ENCODE peak calls at places on chromosomes 5 and 9, in nine cellular contexts. A is adrenal gland, N is HFF-Myc, S is stomach, W is astrocyte of the spinal cord, M is body of pancreas, D is dorsolateral prefrontal cortex, P is PC-9, V is GM13977. X is an unnamed sample.

GRCh38 chr9:107739601-107740082 is 250.1 kb upstream of the KLF4 start:
- DNase-seq in A (peak), N (no peak), S (peak), W (peak), M (no peak), D (peak), P (no peak), V (no peak), X (peak)

GRCh38 chr9:90964101-90965020 is 162.7 kb downstream of the SYK start:
- DNase-seq in A (no peak), N (no peak), S (peak), W (peak), M (peak), D (no peak), P (no peak), V (peak), X (no peak)

GRCh38 chr9:117704024-117704575 is at the start of gene TLR4:
- DNase-seq in A (peak), N (peak), S (peak), W (peak), M (peak), D (peak), P (peak), V (no peak), X (peak)

GRCh38 chr9:72858089-72858912 is 94.6 kb downstream of the ALDH1A1 start:
- DNase-seq in A (peak), N (no peak), S (peak), W (no peak), M (peak), D (no peak), P (peak), V (no peak), X (no peak)

GRCh38 chr5:150457562-150458240 is 8.2 kb upstream of the RPS14 start:
- DNase-seq in A (no peak), N (no peak), S (no peak), W (no peak), M (no peak), D (no peak), P (no peak), V (no peak), X (no peak)

GRCh38 chr5:73140801-73141200 is 20.4 kb downstream of the TMEM171 start:
- DNase-seq in A (no peak), N (no peak), S (no peak), W (no peak), M (no peak), D (no peak), P (no peak), V (no peak), X (no peak)

GRCh38 chr9:69945671-69946141 is 97.9 kb upstream of the MAMDC2 start:
- DNase-seq in A (peak), N (peak), S (peak), W (peak), M (peak), D (no peak), P (no peak), V (no peak), X (peak)

GRCh38 chr9:77764894-77765780 is 117.0 kb upstream of the GNA14 start:
- DNase-seq in A (no peak), N (no peak), S (no peak), W (peak), M (no peak), D (no peak), P (no peak), V (no peak), X (peak)

GRCh38 chr5:60521379-60522298 is 178.3 kb downstream of the DEPDC1B start:
- DNase-seq in A (no peak), N (no peak), S (no peak), W (peak), M (no peak), D (no peak), P (no peak), V (peak), X (no peak)

GRCh38 chr5:123708074-123708806 is 196.3 kb downstream of the CSNK1G3 start:
- DNase-seq in A (peak), N (peak), S (no peak), W (peak), M (no peak), D (no peak), P (peak), V (no peak), X (peak)

GRCh38 chr9:4986291-4986690 is 1.2 kb downstream of the JAK2 start:
- DNase-seq in A (no peak), N (no peak), S (no peak), W (peak), M (no peak), D (no peak), P (no peak), V (no peak), X (no peak)

GRCh38 chr5:124996764-124997077 is 250.3 kb upstream of the ZNF608 start:
- DNase-seq in A (no peak), N (no peak), S (no peak), W (peak), M (no peak), D (no peak), P (peak), V (no peak), X (no peak)

GRCh38 chr9:6644346-6645152 is 980 bp downstream of the GLDC start:
- DNase-seq in A (no peak), N (no peak), S (no peak), W (peak), M (no peak), D (no peak), P (no peak), V (peak), X (no peak)

GRCh38 chr5:134188092-134188491 is 11.3 kb upstream of the SKP1 start:
- DNase-seq in A (no peak), N (no peak), S (no peak), W (no peak), M (no peak), D (no peak), P (no peak), V (no peak), X (no peak)

GRCh38 chr9:88682431-88682831 is 147.5 kb downstream of the NXNL2 start:
- DNase-seq in A (no peak), N (no peak), S (no peak), W (no peak), M (no peak), D (no peak), P (no peak), V (no peak), X (no peak)

GRCh38 chr5:52989781-52990530 is 804 bp downstream of the ITGA2 start:
- DNase-seq in A (peak), N (no peak), S (peak), W (peak), M (peak), D (peak), P (no peak), V (peak), X (no peak)

GRCh38 chr5:106415541-106415940 is 1255.2 kb downstream of the EFNA5 start:
- DNase-seq in A (no peak), N (peak), S (no peak), W (peak), M (no peak), D (no peak), P (peak), V (no peak), X (no peak)

DNA sequence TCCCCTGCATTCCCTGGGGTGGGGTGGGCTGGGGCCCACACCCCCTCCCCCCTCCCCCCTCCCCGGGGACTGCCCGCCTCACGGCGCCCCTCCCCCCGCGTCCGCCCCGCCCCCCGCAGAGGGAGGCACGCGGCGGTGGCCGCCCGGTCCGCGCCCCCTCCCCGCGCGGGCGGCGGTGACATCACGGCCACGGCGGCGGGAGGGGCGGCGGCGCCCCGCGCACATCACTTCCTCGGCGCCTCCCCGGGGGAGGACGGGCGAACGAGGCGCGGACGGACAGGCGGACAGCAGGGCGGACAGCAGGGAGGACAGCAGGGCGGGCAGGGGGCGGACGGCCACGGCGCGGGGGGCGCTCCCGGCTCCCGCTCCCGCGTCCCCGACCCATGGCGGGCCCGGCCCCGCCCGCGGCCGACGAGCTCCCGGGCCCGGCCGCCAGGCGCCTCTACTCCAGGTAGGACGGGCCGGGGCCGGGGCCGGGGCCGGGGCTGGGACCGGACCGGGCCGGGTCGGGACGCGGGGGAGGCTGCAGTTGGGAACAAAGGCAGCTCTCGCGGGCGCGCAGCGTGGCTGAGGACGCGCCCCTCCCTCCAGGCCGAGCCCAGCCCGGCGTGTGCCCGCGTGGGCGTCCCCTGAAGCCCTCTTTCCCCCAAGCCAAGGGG is at the start of gene GPSM1:
- DNase-seq in A (peak), N (no peak), S (no peak), W (peak), M (peak), D (peak), P (no peak), V (peak), X (no peak)
- TF ChIP-seq CTCF in A (no peak), N (no peak), S (no peak), W (no peak), M (no peak), D (no peak), P (no peak), V (no peak), X (no peak)

DNA sequence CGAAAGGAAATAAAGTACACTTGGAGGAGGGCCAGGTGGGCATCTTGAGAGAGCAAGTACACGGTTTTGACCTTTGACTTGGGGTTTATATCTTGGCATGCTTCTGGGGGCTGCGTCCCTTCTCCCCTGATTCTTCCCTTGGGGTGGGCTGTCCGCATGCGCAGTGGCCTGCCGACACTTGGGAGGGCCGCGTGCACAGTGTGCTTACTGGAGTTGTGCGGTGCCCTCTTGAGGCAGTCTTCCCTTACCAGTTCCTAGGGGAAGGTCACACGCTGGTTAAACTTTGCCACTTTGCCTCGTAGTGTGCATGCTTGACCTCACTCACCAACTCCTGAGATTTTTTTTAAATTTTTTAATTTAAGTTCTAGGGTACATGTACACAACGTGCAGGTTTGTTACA is 4.3 kb upstream of the CLPTM1L start:
- DNase-seq in A (no peak), N (no peak), S (no peak), W (no peak), M (no peak), D (no peak), P (no peak), V (no peak), X (no peak)
- TF ChIP-seq CTCF in A (no peak), N (no peak), S (no peak), W (no peak), M (no peak), D (no peak), P (peak), V (no peak), X (no peak)

DNA sequence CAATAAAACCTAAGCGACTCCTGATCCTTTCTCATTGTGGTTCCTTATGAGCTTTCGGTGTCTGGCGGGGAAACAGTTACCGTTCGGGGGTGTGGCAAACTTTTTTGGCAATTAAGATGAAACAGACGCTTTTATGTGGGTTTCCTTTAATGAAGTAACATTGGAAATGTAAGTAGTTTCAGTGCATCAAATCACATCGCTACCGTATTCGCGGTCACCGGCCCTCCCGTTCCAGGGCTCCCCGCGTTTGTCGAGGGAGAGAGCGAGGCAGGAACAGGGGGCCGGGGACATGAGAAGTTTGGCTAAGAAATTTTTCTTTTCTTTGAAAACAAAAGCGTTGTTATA is 3.9 kb upstream of the IRX2 start:
- DNase-seq in A (no peak), N (no peak), S (no peak), W (peak), M (no peak), D (no peak), P (no peak), V (no peak), X (no peak)
- TF ChIP-seq CTCF in A (no peak), N (no peak), S (no peak), W (no peak), M (no peak), D (no peak), P (no peak), V (no peak), X (no peak)

GRCh38 chr5:56269216-56269927 is 36.2 kb upstream of the ANKRD55 start:
- DNase-seq in A (peak), N (no peak), S (no peak), W (peak), M (no peak), D (no peak), P (peak), V (peak), X (no peak)
- TF ChIP-seq CTCF in A (peak), N (peak), S (no peak), W (peak), M (peak), D (no peak), P (peak), V (peak), X (peak)

DNA sequence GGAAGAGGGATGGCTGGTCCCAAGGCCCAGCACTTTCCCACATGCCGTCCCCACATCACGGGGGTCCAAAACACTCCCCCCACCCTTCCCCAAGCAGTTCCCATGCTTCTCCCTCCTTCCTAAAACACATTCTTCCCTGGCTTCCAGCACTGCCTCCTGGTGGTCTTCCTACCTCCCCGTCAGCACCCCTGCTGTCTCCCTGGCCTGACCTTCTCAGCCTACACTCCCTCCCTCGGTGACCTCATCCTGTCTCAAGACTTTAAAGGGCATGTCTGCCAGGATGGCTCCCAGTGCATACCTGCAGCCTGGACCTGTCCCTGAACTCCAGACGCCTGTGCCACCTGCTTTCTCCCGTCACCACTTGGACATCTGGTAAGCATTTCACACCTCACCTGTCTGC is 4.3 kb upstream of the NCS1 start:
- DNase-seq in A (no peak), N (no peak), S (no peak), W (no peak), M (no peak), D (no peak), P (no peak), V (no peak), X (no peak)
- TF ChIP-seq CTCF in A (no peak), N (no peak), S (no peak), W (peak), M (no peak), D (no peak), P (no peak), V (no peak), X (no peak)

GRCh38 chr9:99385215-99385614 is 163.1 kb downstream of the SEC61B start:
- DNase-seq in A (no peak), N (no peak), S (no peak), W (no peak), M (no peak), D (no peak), P (no peak), V (no peak), X (no peak)
- TF ChIP-seq CTCF in A (no peak), N (no peak), S (no peak), W (no peak), M (no peak), D (no peak), P (no peak), V (no peak), X (no peak)

GRCh38 chr5:139401546-139401945 is 2.3 kb downstream of the SPATA24 start:
- DNase-seq in A (no peak), N (no peak), S (no peak), W (no peak), M (no peak), D (no peak), P (no peak), V (no peak), X (no peak)

GRCh38 chr5:139403418-139403786 is 487 bp downstream of the SPATA24 start:
- DNase-seq in A (no peak), N (no peak), S (no peak), W (no peak), M (no peak), D (no peak), P (no peak), V (no peak), X (no peak)

GRCh38 chr5:139403787-139404483 is at the start of gene SPATA24:
- DNase-seq in A (peak), N (peak), S (peak), W (peak), M (peak), D (peak), P (peak), V (peak), X (peak)

GRCh38 chr5:139404484-139404840 is 573 bp upstream of the SPATA24 start:
- DNase-seq in A (no peak), N (no peak), S (no peak), W (no peak), M (no peak), D (peak), P (no peak), V (no peak), X (no peak)

GRCh38 chr5:139402561-139403158 is 1.2 kb downstream of the SPATA24 start:
- DNase-seq in A (peak), N (no peak), S (no peak), W (no peak), M (no peak), D (no peak), P (no peak), V (no peak), X (no peak)
- TF ChIP-seq CTCF in A (peak), N (peak), S (no peak), W (peak), M (peak), D (no peak), P (peak), V (peak), X (peak)

GRCh38 chr9:127908660-127908926 is 8.2 kb downstream of the ST6GALNAC4 start:
- DNase-seq in A (no peak), N (no peak), S (no peak), W (no peak), M (peak), D (no peak), P (no peak), V (no peak), X (no peak)

GRCh38 chr9:127912882-127913281 is 4.0 kb downstream of the ST6GALNAC4 start:
- DNase-seq in A (no peak), N (no peak), S (peak), W (no peak), M (peak), D (no peak), P (no peak), V (no peak), X (no peak)

GRCh38 chr9:127909839-127910273 is 7.0 kb downstream of the ST6GALNAC4 start:
- DNase-seq in A (no peak), N (no peak), S (no peak), W (no peak), M (no peak), D (no peak), P (no peak), V (no peak), X (no peak)

GRCh38 chr9:127912296-127912695 is 4.5 kb downstream of the ST6GALNAC4 start:
- DNase-seq in A (no peak), N (no peak), S (no peak), W (no peak), M (no peak), D (no peak), P (no peak), V (no peak), X (no peak)

DNA sequence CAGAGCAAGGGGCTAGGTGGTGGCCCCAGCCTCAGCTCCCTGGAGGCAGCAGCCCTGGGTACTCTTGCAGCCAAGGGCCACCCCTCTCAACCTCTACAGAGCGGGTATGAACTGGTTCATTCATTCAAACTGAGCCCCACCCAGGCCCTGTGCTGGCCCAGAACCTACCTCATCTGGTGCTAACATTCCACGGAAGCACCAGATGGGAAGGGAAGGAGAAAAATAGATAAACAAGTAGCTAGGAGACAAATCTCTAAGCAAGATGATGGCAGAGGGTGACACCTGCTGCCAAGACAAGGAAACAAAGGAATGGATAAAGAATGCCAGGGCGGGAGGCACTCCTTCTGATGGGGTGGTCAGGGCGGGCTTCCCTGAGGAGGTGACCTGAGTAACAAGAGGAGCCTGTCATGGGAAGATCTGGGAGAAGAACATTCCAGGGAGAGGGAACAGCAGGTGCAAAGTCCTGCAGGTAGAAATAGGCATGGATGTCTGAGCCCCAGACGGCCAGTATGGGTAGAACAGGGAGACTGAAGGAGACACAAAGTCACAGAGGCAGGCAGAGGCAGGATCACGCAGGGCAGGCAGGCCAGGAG is 6.1 kb downstream of the ST6GALNAC4 start:
- DNase-seq in A (no peak), N (no peak), S (no peak), W (peak), M (peak), D (no peak), P (no peak), V (no peak), X (no peak)
- TF ChIP-seq CTCF in A (no peak), N (peak), S (no peak), W (no peak), M (no peak), D (no peak), P (no peak), V (peak), X (peak)

DNA sequence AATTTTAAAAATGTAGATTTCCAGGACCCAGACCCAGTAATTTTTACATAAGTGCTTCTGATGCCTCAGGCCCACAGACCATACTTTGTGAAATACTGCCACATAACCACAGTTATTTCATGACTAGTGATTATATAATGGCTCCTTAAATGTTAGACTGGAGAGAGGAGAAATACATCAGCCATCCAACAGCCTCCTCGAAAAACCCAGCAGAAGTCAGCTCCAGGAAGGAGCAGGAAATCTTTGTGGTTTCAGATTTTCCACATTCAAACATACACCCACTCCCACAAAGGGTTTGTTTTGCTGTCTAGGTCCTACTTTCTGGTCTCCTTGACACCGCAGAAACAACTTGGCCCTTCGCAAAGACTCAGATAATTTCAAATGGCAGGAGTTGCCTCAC is 455.2 kb downstream of the DTWD2 start:
- DNase-seq in A (no peak), N (no peak), S (no peak), W (peak), M (no peak), D (no peak), P (no peak), V (no peak), X (no peak)
- TF ChIP-seq CTCF in A (no peak), N (no peak), S (no peak), W (no peak), M (no peak), D (no peak), P (no peak), V (no peak), X (no peak)

DNA sequence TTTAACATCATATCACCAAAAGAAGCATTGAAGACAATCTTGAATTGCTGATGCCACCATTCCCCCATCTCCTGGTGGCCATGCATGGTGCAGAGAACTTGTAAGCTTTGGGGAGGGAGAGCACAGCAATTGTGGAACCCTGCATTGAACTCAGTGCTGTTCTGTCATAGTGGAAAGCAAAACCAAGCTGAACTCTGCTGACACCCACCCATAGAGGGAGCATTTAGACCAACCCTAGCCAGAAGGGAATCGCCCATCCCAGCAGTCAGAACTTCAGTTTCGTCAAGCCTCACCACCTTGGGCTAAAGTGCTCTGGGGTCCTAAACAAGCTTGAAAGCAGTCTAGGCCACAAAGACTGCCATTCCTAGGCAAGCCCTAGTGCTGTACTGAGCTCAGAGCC is 37.4 kb upstream of the RUSC2 start:
- DNase-seq in A (no peak), N (no peak), S (no peak), W (no peak), M (no peak), D (no peak), P (no peak), V (no peak), X (no peak)
- TF ChIP-seq CTCF in A (no peak), N (peak), S (no peak), W (peak), M (no peak), D (no peak), P (no peak), V (no peak), X (no peak)

X was measured in AG09319.